ENCODE peak calls at places on chromosomes 3 and 15, in seven cellular contexts. One of them, this sample, is unnamed.

GRCh38 chr3:14127516-14128161 is 2.8 kb downstream of the TMEM43 start:
- DNase-seq in GDM1: no peak
- DNase-seq in T-cell: no peak
- DNase-seq in LoVo: no peak
- DNase-seq in NAMALWA: no peak
- DNase-seq in activated T-helper 1 cell treated with anti-CD3 and anti-CD28 coated beads, Interleukin-12 subunit alpha, Interleukin-12 subunit beta, Interleukin-2, Interleukin-4 antibody, amounts not matched to agents 30 ng/mL and 10 ng/mL and 1 ng/mL, durations not matched to agents 14 hours and 24 hours and 36 hours: no peak
- DNase-seq in left ventricle myocardium superior: no peak
- DNase-seq in this sample: peak

GRCh38 chr3:195251336-195252065 is 19.5 kb downstream of the XXYLT1 start:
- DNase-seq in activated T-helper 1 cell treated with anti-CD3 and anti-CD28 coated beads, Interleukin-12 subunit alpha, Interleukin-12 subunit beta, Interleukin-2, Interleukin-4 antibody, amounts not matched to agents 30 ng/mL and 10 ng/mL and 1 ng/mL, durations not matched to agents 14 hours and 24 hours and 36 hours: no peak
- DNase-seq in LoVo: no peak
- DNase-seq in GDM1: no peak
- DNase-seq in left ventricle myocardium superior: no peak
- DNase-seq in T-cell: no peak
- DNase-seq in NAMALWA: no peak
- DNase-seq in this sample: no peak

GRCh38 chr15:75786564-75786925 is 56.7 kb upstream of the UBE2Q2 start:
- DNase-seq in NAMALWA: no peak
- DNase-seq in activated T-helper 1 cell treated with anti-CD3 and anti-CD28 coated beads, Interleukin-12 subunit alpha, Interleukin-12 subunit beta, Interleukin-2, Interleukin-4 antibody, amounts not matched to agents 30 ng/mL and 10 ng/mL and 1 ng/mL, durations not matched to agents 14 hours and 24 hours and 36 hours: no peak
- DNase-seq in left ventricle myocardium superior: no peak
- DNase-seq in GDM1: no peak
- DNase-seq in LoVo: no peak
- DNase-seq in T-cell: no peak
- DNase-seq in this sample: no peak

GRCh38 chr3:41274944-41275668 is 75.8 kb downstream of the CTNNB1 start:
- DNase-seq in NAMALWA: no peak
- DNase-seq in LoVo: peak
- DNase-seq in left ventricle myocardium superior: no peak
- DNase-seq in GDM1: no peak
- DNase-seq in activated T-helper 1 cell treated with anti-CD3 and anti-CD28 coated beads, Interleukin-12 subunit alpha, Interleukin-12 subunit beta, Interleukin-2, Interleukin-4 antibody, amounts not matched to agents 30 ng/mL and 10 ng/mL and 1 ng/mL, durations not matched to agents 14 hours and 24 hours and 36 hours: no peak
- DNase-seq in T-cell: no peak
- DNase-seq in this sample: no peak

GRCh38 chr15:71079208-71080044 is 35.8 kb upstream of the THSD4 start:
- DNase-seq in left ventricle myocardium superior: peak
- DNase-seq in LoVo: peak
- DNase-seq in NAMALWA: no peak
- DNase-seq in activated T-helper 1 cell treated with anti-CD3 and anti-CD28 coated beads, Interleukin-12 subunit alpha, Interleukin-12 subunit beta, Interleukin-2, Interleukin-4 antibody, amounts not matched to agents 30 ng/mL and 10 ng/mL and 1 ng/mL, durations not matched to agents 14 hours and 24 hours and 36 hours: no peak
- DNase-seq in T-cell: no peak
- DNase-seq in GDM1: no peak
- DNase-seq in this sample: no peak

GRCh38 chr3:42906085-42906904 is at the start of gene ZNF662:
- DNase-seq in GDM1: no peak
- DNase-seq in left ventricle myocardium superior: peak
- DNase-seq in NAMALWA: no peak
- DNase-seq in LoVo: no peak
- DNase-seq in activated T-helper 1 cell treated with anti-CD3 and anti-CD28 coated beads, Interleukin-12 subunit alpha, Interleukin-12 subunit beta, Interleukin-2, Interleukin-4 antibody, amounts not matched to agents 30 ng/mL and 10 ng/mL and 1 ng/mL, durations not matched to agents 14 hours and 24 hours and 36 hours: no peak
- DNase-seq in T-cell: no peak
- DNase-seq in this sample: peak

GRCh38 chr3:115580566-115580965 is 42.7 kb upstream of the GAP43 start:
- DNase-seq in NAMALWA: no peak
- DNase-seq in left ventricle myocardium superior: no peak
- DNase-seq in GDM1: no peak
- DNase-seq in activated T-helper 1 cell treated with anti-CD3 and anti-CD28 coated beads, Interleukin-12 subunit alpha, Interleukin-12 subunit beta, Interleukin-2, Interleukin-4 antibody, amounts not matched to agents 30 ng/mL and 10 ng/mL and 1 ng/mL, durations not matched to agents 14 hours and 24 hours and 36 hours: no peak
- DNase-seq in T-cell: no peak
- DNase-seq in LoVo: no peak
- DNase-seq in this sample: no peak

GRCh38 chr3:113885050-113885449 is 46.5 kb downstream of the GRAMD1C start:
- DNase-seq in NAMALWA: no peak
- DNase-seq in activated T-helper 1 cell treated with anti-CD3 and anti-CD28 coated beads, Interleukin-12 subunit alpha, Interleukin-12 subunit beta, Interleukin-2, Interleukin-4 antibody, amounts not matched to agents 30 ng/mL and 10 ng/mL and 1 ng/mL, durations not matched to agents 14 hours and 24 hours and 36 hours: no peak
- DNase-seq in GDM1: no peak
- DNase-seq in left ventricle myocardium superior: no peak
- DNase-seq in T-cell: no peak
- DNase-seq in LoVo: no peak
- DNase-seq in this sample: no peak

GRCh38 chr3:126531051-126531330 is 7.0 kb downstream of the CHST13 start:
- DNase-seq in activated T-helper 1 cell treated with anti-CD3 and anti-CD28 coated beads, Interleukin-12 subunit alpha, Interleukin-12 subunit beta, Interleukin-2, Interleukin-4 antibody, amounts not matched to agents 30 ng/mL and 10 ng/mL and 1 ng/mL, durations not matched to agents 14 hours and 24 hours and 36 hours: no peak
- DNase-seq in GDM1: no peak
- DNase-seq in NAMALWA: no peak
- DNase-seq in LoVo: no peak
- DNase-seq in left ventricle myocardium superior: peak
- DNase-seq in T-cell: no peak
- DNase-seq in this sample: no peak

GRCh38 chr3:107740992-107741896 is 218.5 kb downstream of the BBX start:
- DNase-seq in NAMALWA: peak
- DNase-seq in GDM1: no peak
- DNase-seq in LoVo: peak
- DNase-seq in T-cell: no peak
- DNase-seq in left ventricle myocardium superior: no peak
- DNase-seq in activated T-helper 1 cell treated with anti-CD3 and anti-CD28 coated beads, Interleukin-12 subunit alpha, Interleukin-12 subunit beta, Interleukin-2, Interleukin-4 antibody, amounts not matched to agents 30 ng/mL and 10 ng/mL and 1 ng/mL, durations not matched to agents 14 hours and 24 hours and 36 hours: no peak
- DNase-seq in this sample: no peak

GRCh38 chr15:36479200-36479896 is 100.1 kb upstream of the CDIN1 start:
- DNase-seq in NAMALWA: no peak
- DNase-seq in GDM1: no peak
- DNase-seq in activated T-helper 1 cell treated with anti-CD3 and anti-CD28 coated beads, Interleukin-12 subunit alpha, Interleukin-12 subunit beta, Interleukin-2, Interleukin-4 antibody, amounts not matched to agents 30 ng/mL and 10 ng/mL and 1 ng/mL, durations not matched to agents 14 hours and 24 hours and 36 hours: no peak
- DNase-seq in LoVo: no peak
- DNase-seq in left ventricle myocardium superior: no peak
- DNase-seq in T-cell: no peak
- DNase-seq in this sample: no peak